ENCODE peak calls at places on chromosomes 12 and 14, in six cellular contexts. One of them, this sample, is unnamed.

GRCh38 chr14:33564774-33565630 is 385.9 kb downstream of the EGLN3 start:
- DNase-seq in thyroid gland: no peak
- DNase-seq in ascending aorta: no peak
- DNase-seq in astrocyte of the cerebellum: peak; percentile 49
- DNase-seq in uterus: no peak
- DNase-seq in fibroblast of villous mesenchyme: peak; percentile 47
- DNase-seq in this sample: peak; percentile 83

GRCh38 chr12:111638576-111638975 is 39.5 kb upstream of the ATXN2 start:
- DNase-seq in ascending aorta: no peak
- DNase-seq in fibroblast of villous mesenchyme: peak; percentile 43
- DNase-seq in uterus: no peak
- DNase-seq in astrocyte of the cerebellum: no peak
- DNase-seq in thyroid gland: no peak
- DNase-seq in this sample: peak; percentile 29

GRCh38 chr12:57127101-57127709 is 1.1 kb upstream of the LRP1 start:
- DNase-seq in ascending aorta: no peak
- DNase-seq in fibroblast of villous mesenchyme: no peak
- DNase-seq in thyroid gland: peak; percentile 90
- DNase-seq in astrocyte of the cerebellum: no peak
- DNase-seq in uterus: peak; percentile 73
- DNase-seq in this sample: no peak

GRCh38 chr12:108691995-108692808 is 39.1 kb downstream of the CORO1C start:
- DNase-seq in thyroid gland: peak; percentile 78
- DNase-seq in ascending aorta: no peak
- DNase-seq in fibroblast of villous mesenchyme: peak; percentile 65
- DNase-seq in uterus: no peak
- DNase-seq in astrocyte of the cerebellum: no peak
- DNase-seq in this sample: peak; percentile 35

GRCh38 chr14:78638926-78639325 is 468.8 kb downstream of the NRXN3 start:
- DNase-seq in fibroblast of villous mesenchyme: no peak
- DNase-seq in astrocyte of the cerebellum: no peak
- DNase-seq in thyroid gland: no peak
- DNase-seq in ascending aorta: no peak
- DNase-seq in uterus: no peak
- DNase-seq in this sample: no peak

GRCh38 chr12:91502208-91502607 is 319.6 kb upstream of the DCN start:
- DNase-seq in ascending aorta: no peak
- DNase-seq in astrocyte of the cerebellum: no peak
- DNase-seq in fibroblast of villous mesenchyme: no peak
- DNase-seq in thyroid gland: no peak
- DNase-seq in uterus: no peak
- DNase-seq in this sample: no peak

GRCh38 chr14:71354801-71355200 is 447.5 kb downstream of the PCNX1 start:
- DNase-seq in thyroid gland: no peak
- DNase-seq in fibroblast of villous mesenchyme: no peak
- DNase-seq in ascending aorta: no peak
- DNase-seq in uterus: no peak
- DNase-seq in astrocyte of the cerebellum: no peak
- DNase-seq in this sample: no peak

GRCh38 chr12:127162307-127162706 is 1104.7 kb upstream of the TMEM132C start:
- DNase-seq in fibroblast of villous mesenchyme: no peak
- DNase-seq in astrocyte of the cerebellum: no peak
- DNase-seq in uterus: no peak
- DNase-seq in ascending aorta: no peak
- DNase-seq in thyroid gland: no peak
- DNase-seq in this sample: no peak

GRCh38 chr14:89262041-89262440 is 155.0 kb downstream of the FOXN3 start:
- DNase-seq in fibroblast of villous mesenchyme: no peak
- DNase-seq in uterus: no peak
- DNase-seq in thyroid gland: no peak
- DNase-seq in ascending aorta: no peak
- DNase-seq in astrocyte of the cerebellum: no peak
- DNase-seq in this sample: no peak

GRCh38 chr12:45962553-45963325 is 27.6 kb downstream of the SCAF11 start:
- DNase-seq in astrocyte of the cerebellum: no peak
- DNase-seq in thyroid gland: no peak
- DNase-seq in uterus: no peak
- DNase-seq in fibroblast of villous mesenchyme: no peak
- DNase-seq in ascending aorta: no peak
- DNase-seq in this sample: no peak

GRCh38 chr12:15049456-15050153 is 76.8 kb downstream of the PDE6H start:
- DNase-seq in thyroid gland: no peak
- DNase-seq in fibroblast of villous mesenchyme: no peak
- DNase-seq in uterus: no peak
- DNase-seq in ascending aorta: no peak
- DNase-seq in astrocyte of the cerebellum: no peak
- DNase-seq in this sample: no peak

GRCh38 chr14:54712371-54712998 is 145.6 kb downstream of the SAMD4A start:
- DNase-seq in fibroblast of villous mesenchyme: peak; percentile 42
- DNase-seq in thyroid gland: no peak
- DNase-seq in uterus: no peak
- DNase-seq in ascending aorta: no peak
- DNase-seq in astrocyte of the cerebellum: no peak
- DNase-seq in this sample: no peak

GRCh38 chr14:72883963-72884362 is 9.9 kb downstream of the DPF3 start:
- DNase-seq in astrocyte of the cerebellum: no peak
- DNase-seq in ascending aorta: no peak
- DNase-seq in fibroblast of villous mesenchyme: no peak
- DNase-seq in thyroid gland: no peak
- DNase-seq in uterus: no peak
- DNase-seq in this sample: peak; percentile 42

GRCh38 chr14:21104448-21105060 is 3.7 kb downstream of the TMEM253 start:
- DNase-seq in uterus: peak; percentile 76
- DNase-seq in thyroid gland: peak; percentile 86
- DNase-seq in ascending aorta: no peak
- DNase-seq in astrocyte of the cerebellum: peak; percentile 43
- DNase-seq in fibroblast of villous mesenchyme: peak; percentile 82
- DNase-seq in this sample: peak; percentile 89

GRCh38 chr12:5305425-5305824 is 126.5 kb upstream of the NTF3 start:
- DNase-seq in uterus: no peak
- DNase-seq in thyroid gland: no peak
- DNase-seq in astrocyte of the cerebellum: no peak
- DNase-seq in ascending aorta: no peak
- DNase-seq in fibroblast of villous mesenchyme: no peak
- DNase-seq in this sample: no peak

GRCh38 chr14:92601757-92602417 is 88.3 kb downstream of the RIN3 start:
- DNase-seq in thyroid gland: no peak
- DNase-seq in uterus: no peak
- DNase-seq in astrocyte of the cerebellum: no peak
- DNase-seq in ascending aorta: no peak
- DNase-seq in fibroblast of villous mesenchyme: no peak
- DNase-seq in this sample: no peak

GRCh38 chr14:92601131-92601710 is 87.6 kb downstream of the RIN3 start:
- DNase-seq in ascending aorta: no peak
- DNase-seq in astrocyte of the cerebellum: no peak
- DNase-seq in fibroblast of villous mesenchyme: no peak
- DNase-seq in uterus: no peak
- DNase-seq in thyroid gland: no peak
- DNase-seq in this sample: no peak

GRCh38 chr14:92600318-92601053 is 86.9 kb downstream of the RIN3 start:
- DNase-seq in uterus: no peak
- DNase-seq in ascending aorta: no peak
- DNase-seq in thyroid gland: no peak
- DNase-seq in astrocyte of the cerebellum: no peak
- DNase-seq in fibroblast of villous mesenchyme: peak; percentile 87
- DNase-seq in this sample: peak; percentile 89

GRCh38 chr14:92605274-92605940 is 91.8 kb downstream of the RIN3 start:
- DNase-seq in astrocyte of the cerebellum: no peak
- DNase-seq in fibroblast of villous mesenchyme: no peak
- DNase-seq in ascending aorta: no peak
- DNase-seq in uterus: no peak
- DNase-seq in thyroid gland: no peak
- DNase-seq in this sample: no peak

GRCh38 chr14:92603309-92604257 is 90.0 kb downstream of the RIN3 start:
- DNase-seq in fibroblast of villous mesenchyme: peak; percentile 71
- DNase-seq in uterus: no peak
- DNase-seq in ascending aorta: peak; percentile 36
- DNase-seq in astrocyte of the cerebellum: peak; percentile 94
- DNase-seq in thyroid gland: peak; percentile 61
- DNase-seq in this sample: peak; percentile 92
- TF ChIP-seq CTCF in fibroblast of villous mesenchyme: peak; percentile 23
- TF ChIP-seq CTCF in uterus: no peak
- TF ChIP-seq CTCF in ascending aorta: peak; percentile 46
- TF ChIP-seq CTCF in astrocyte of the cerebellum: peak; percentile 29
- TF ChIP-seq CTCF in thyroid gland: no peak
- TF ChIP-seq CTCF in this sample: peak; percentile 37

GRCh38 chr14:77111021-77111420 is 13.0 kb downstream of the CIPC start:
- DNase-seq in uterus: peak; percentile 36
- DNase-seq in thyroid gland: peak; percentile 80
- DNase-seq in fibroblast of villous mesenchyme: no peak
- DNase-seq in astrocyte of the cerebellum: no peak
- DNase-seq in ascending aorta: no peak
- DNase-seq in this sample: peak; percentile 22
- H3K4me3 ChIP-seq in uterus: no peak overlapping the region
- H3K4me3 ChIP-seq in thyroid gland: no peak overlapping the region
- H3K4me3 ChIP-seq in fibroblast of villous mesenchyme: no peak overlapping the region
- H3K4me3 ChIP-seq in astrocyte of the cerebellum: no peak overlapping the region
- H3K4me3 ChIP-seq in ascending aorta: peak overlapping the region; percentile 30
- H3K4me3 ChIP-seq in this sample: no peak overlapping the region

GRCh38 chr12:48716493-48717251 is at the start of gene CCNT1:
- DNase-seq in ascending aorta: peak; percentile 98
- DNase-seq in thyroid gland: peak; percentile 99
- DNase-seq in uterus: peak; percentile 98
- DNase-seq in astrocyte of the cerebellum: peak; percentile 100
- DNase-seq in fibroblast of villous mesenchyme: peak; percentile 100
- DNase-seq in this sample: peak; percentile 100
- TF ChIP-seq CTCF in ascending aorta: peak; percentile 17
- TF ChIP-seq CTCF in thyroid gland: peak; percentile 37
- TF ChIP-seq CTCF in uterus: peak; percentile 21
- TF ChIP-seq CTCF in astrocyte of the cerebellum: peak; percentile 39
- TF ChIP-seq CTCF in fibroblast of villous mesenchyme: peak; percentile 28
- TF ChIP-seq CTCF in this sample: peak; percentile 55

DNA sequence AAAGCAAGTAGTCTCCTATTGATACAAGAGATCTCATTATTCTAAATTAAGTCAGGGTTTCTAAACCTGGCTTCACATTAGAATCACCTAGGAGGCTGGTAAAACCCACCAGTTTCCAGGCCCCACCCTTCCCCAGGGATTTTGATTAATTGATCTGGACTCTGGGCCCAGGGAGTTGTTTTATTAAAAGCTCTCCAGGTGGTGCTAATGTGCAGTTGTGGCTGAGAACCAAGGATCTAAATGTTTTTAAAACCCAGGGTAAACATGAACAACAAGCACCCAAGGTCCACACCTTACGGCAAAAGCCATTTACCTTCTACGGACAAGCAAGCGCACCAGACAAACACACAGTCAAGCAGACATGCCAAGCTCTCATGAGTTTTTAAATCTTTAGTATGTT is 73.9 kb downstream of the SLC2A13 start:
- DNase-seq in astrocyte of the cerebellum: no peak
- DNase-seq in thyroid gland: no peak
- DNase-seq in uterus: no peak
- DNase-seq in ascending aorta: no peak
- DNase-seq in fibroblast of villous mesenchyme: no peak
- DNase-seq in this sample: peak; percentile 21
- H3K4me3 ChIP-seq in astrocyte of the cerebellum: no peak overlapping the region
- H3K4me3 ChIP-seq in thyroid gland: no peak overlapping the region
- H3K4me3 ChIP-seq in uterus: no peak overlapping the region
- H3K4me3 ChIP-seq in ascending aorta: no peak overlapping the region
- H3K4me3 ChIP-seq in fibroblast of villous mesenchyme: no peak overlapping the region
- H3K4me3 ChIP-seq in this sample: no peak overlapping the region

DNA sequence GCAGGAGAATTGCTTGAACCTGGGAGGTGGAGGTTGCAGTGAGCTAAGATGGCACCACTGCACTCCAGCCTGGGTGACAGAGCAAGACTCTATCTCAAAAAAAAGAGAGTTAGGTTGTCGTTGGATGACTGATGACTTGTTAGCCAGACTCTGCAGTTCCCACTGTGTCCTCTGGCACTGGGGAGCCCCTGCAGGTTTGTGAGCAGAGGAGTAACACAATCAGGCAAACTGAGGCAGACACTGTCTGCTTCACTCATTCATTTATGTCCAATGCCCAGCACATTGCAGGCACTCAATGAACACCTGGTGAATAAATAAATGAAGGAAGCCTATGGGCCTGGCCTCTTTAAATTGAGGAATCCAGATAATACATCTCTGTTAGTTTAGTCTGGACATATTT is 41.2 kb upstream of the BCL11B start:
- DNase-seq in ascending aorta: no peak
- DNase-seq in fibroblast of villous mesenchyme: no peak
- DNase-seq in astrocyte of the cerebellum: no peak
- DNase-seq in thyroid gland: no peak
- DNase-seq in uterus: no peak
- DNase-seq in this sample: no peak
- TF ChIP-seq CTCF in ascending aorta: no peak
- TF ChIP-seq CTCF in fibroblast of villous mesenchyme: no peak
- TF ChIP-seq CTCF in astrocyte of the cerebellum: no peak
- TF ChIP-seq CTCF in thyroid gland: no peak
- TF ChIP-seq CTCF in uterus: no peak
- TF ChIP-seq CTCF in this sample: no peak

GRCh38 chr14:91383439-91383838 is 34.2 kb downstream of the CCDC88C start:
- DNase-seq in fibroblast of villous mesenchyme: no peak
- DNase-seq in astrocyte of the cerebellum: no peak
- DNase-seq in uterus: no peak
- DNase-seq in thyroid gland: no peak
- DNase-seq in ascending aorta: no peak
- DNase-seq in this sample: no peak
- H3K4me3 ChIP-seq in fibroblast of villous mesenchyme: no peak overlapping the region
- H3K4me3 ChIP-seq in astrocyte of the cerebellum: no peak overlapping the region
- H3K4me3 ChIP-seq in uterus: no peak overlapping the region
- H3K4me3 ChIP-seq in thyroid gland: no peak overlapping the region
- H3K4me3 ChIP-seq in ascending aorta: no peak overlapping the region
- H3K4me3 ChIP-seq in this sample: no peak overlapping the region

GRCh38 chr14:64040044-64040443 is 187.2 kb downstream of the SYNE2 start:
- DNase-seq in fibroblast of villous mesenchyme: peak; percentile 23
- DNase-seq in thyroid gland: no peak
- DNase-seq in uterus: no peak
- DNase-seq in astrocyte of the cerebellum: no peak
- DNase-seq in ascending aorta: no peak
- DNase-seq in this sample: peak; percentile 60
- TF ChIP-seq CTCF in fibroblast of villous mesenchyme: peak; percentile 46
- TF ChIP-seq CTCF in thyroid gland: no peak
- TF ChIP-seq CTCF in uterus: no peak
- TF ChIP-seq CTCF in astrocyte of the cerebellum: no peak
- TF ChIP-seq CTCF in ascending aorta: no peak
- TF ChIP-seq CTCF in this sample: peak; percentile 53